ENCODE peak calls at places on chromosomes 6 and 20, in five cellular contexts. D is lower lobe of right lung, N is vagina, G is AG04450, W is fibroblast of lung. L is an unnamed sample.

GRCh38 chr6:37260063-37260843 is 2.3 kb upstream of the TMEM217 start:
- DNase-seq in D (no peak), N (no peak), G (no peak), W (no peak), L (no peak)

GRCh38 chr6:21185849-21186478 is 407.6 kb upstream of the SOX4 start:
- DNase-seq in D (no peak), N (no peak), G (no peak), W (no peak), L (no peak)

GRCh38 chr6:139131736-139132285 is 3.1 kb upstream of the HECA start:
- DNase-seq in D (no peak), N (no peak), G (no peak), W (no peak), L (peak; percentile 35)

GRCh38 chr20:63114693-63115069 is 101.2 kb downstream of the YTHDF1 start:
- DNase-seq in D (no peak), N (no peak), G (no peak), W (no peak), L (no peak)

GRCh38 chr6:119620846-119621570 is 271.4 kb upstream of the MAN1A1 start:
- DNase-seq in D (no peak), N (no peak), G (peak; percentile 66), W (peak; percentile 97), L (peak; percentile 25)

GRCh38 chr20:63121246-63121645 is 94.7 kb downstream of the YTHDF1 start:
- DNase-seq in D (peak; percentile 31), N (no peak), G (no peak), W (no peak), L (no peak)

GRCh38 chr20:49368596-49368995 is 90.7 kb upstream of the ZNFX1 start:
- DNase-seq in D (no peak), N (no peak), G (no peak), W (no peak), L (no peak)

GRCh38 chr6:111805511-111806181 is 67.6 kb downstream of the FYN start:
- DNase-seq in D (no peak), N (no peak), G (no peak), W (peak; percentile 96), L (peak; percentile 85)

GRCh38 chr20:15658295-15658694 is 915.0 kb downstream of the KIF16B start:
- DNase-seq in D (no peak), N (no peak), G (no peak), W (no peak), L (no peak)

GRCh38 chr6:114785235-114786127 is 442.7 kb upstream of the HS3ST5 start:
- DNase-seq in D (no peak), N (no peak), G (no peak), W (peak; percentile 66), L (peak; percentile 41)

GRCh38 chr20:38065764-38066375 is 32.3 kb downstream of the RPRD1B start:
- DNase-seq in D (no peak), N (no peak), G (no peak), W (no peak), L (no peak)

GRCh38 chr6:170423814-170424633 is 117.5 kb downstream of the FAM120B start:
- DNase-seq in D (no peak), N (peak; percentile 54), G (no peak), W (peak; percentile 36), L (no peak)

GRCh38 chr6:169312658-169313346 is 59.2 kb upstream of the THBS2 start:
- DNase-seq in D (no peak), N (no peak), G (no peak), W (peak; percentile 20), L (no peak)

GRCh38 chr20:41978246-41978790 is 360.1 kb upstream of the CHD6 start:
- DNase-seq in D (no peak), N (no peak), G (no peak), W (no peak), L (no peak)

GRCh38 chr6:52155791-52156576 is 30.2 kb upstream of the IL17A start:
- DNase-seq in D (no peak), N (no peak), G (no peak), W (peak; percentile 12), L (no peak)

GRCh38 chr20:10802201-10802600 is 128.4 kb upstream of the JAG1 start:
- DNase-seq in D (no peak), N (no peak), G (no peak), W (peak; percentile 74), L (no peak)

GRCh38 chr6:130183271-130184222 is 39.2 kb downstream of the SAMD3 start:
- DNase-seq in D (no peak), N (no peak), G (no peak), W (no peak), L (no peak)

GRCh38 chr6:130185658-130186057 is 37.1 kb downstream of the SAMD3 start:
- DNase-seq in D (no peak), N (no peak), G (no peak), W (no peak), L (no peak)

GRCh38 chr6:130178692-130179091 is 44.1 kb downstream of the SAMD3 start:
- DNase-seq in D (no peak), N (no peak), G (peak; percentile 74), W (peak; percentile 98), L (peak; percentile 73)

GRCh38 chr6:130187335-130188206 is 35.2 kb downstream of the SAMD3 start:
- DNase-seq in D (no peak), N (no peak), G (no peak), W (no peak), L (no peak)

DNA sequence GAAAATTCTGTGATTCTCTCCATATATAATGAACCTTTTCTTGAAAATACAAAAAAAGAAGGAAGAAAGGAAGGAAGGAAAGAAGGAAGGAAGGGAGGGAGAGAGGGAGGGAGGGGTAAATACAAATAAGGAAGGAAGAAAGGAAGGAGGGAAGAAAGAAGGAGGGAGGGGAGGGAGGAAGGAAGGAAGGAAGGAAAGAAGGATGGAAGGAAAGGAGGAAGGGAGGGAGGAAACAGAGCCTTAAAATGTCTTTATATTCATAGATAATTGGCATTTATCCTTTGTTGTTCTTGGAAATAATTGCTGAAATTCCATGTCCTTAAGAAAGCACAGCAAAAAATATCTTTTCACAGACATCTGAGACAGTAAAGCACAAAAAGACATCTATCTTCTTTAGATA is 40.3 kb downstream of the SAMD3 start:
- DNase-seq in D (no peak), N (no peak), G (no peak), W (no peak), L (no peak)
- TF ChIP-seq CTCF in D (no peak), N (no peak), G (no peak), W (no peak), L (no peak)

GRCh38 chr6:26332843-26333242 is 32.2 kb upstream of the BTN3A2 start:
- DNase-seq in D (no peak), N (no peak), G (no peak), W (no peak), L (no peak)

GRCh38 chr6:26331809-26332226 is 33.2 kb upstream of the BTN3A2 start:
- DNase-seq in D (no peak), N (no peak), G (no peak), W (no peak), L (no peak)

GRCh38 chr6:26333458-26334297 is 31.3 kb upstream of the BTN3A2 start:
- DNase-seq in D (no peak), N (no peak), G (no peak), W (no peak), L (no peak)

GRCh38 chr6:26330835-26331808 is 33.9 kb upstream of the BTN3A2 start:
- DNase-seq in D (no peak), N (no peak), G (no peak), W (peak; percentile 46), L (no peak)

GRCh38 chr6:26332408-26332807 is 32.6 kb upstream of the BTN3A2 start:
- DNase-seq in D (no peak), N (no peak), G (no peak), W (no peak), L (no peak)
- H3K4me3 ChIP-seq in D (no peak overlapping the region), N (no peak overlapping the region), G (peak overlapping the region; percentile 65), W (peak overlapping the region; percentile 24), L (peak overlapping the region; percentile 66)

GRCh38 chr6:157045831-157046454 is 268.8 kb downstream of the ARID1B start:
- DNase-seq in D (no peak), N (no peak), G (no peak), W (peak; percentile 82), L (no peak)
- TF ChIP-seq CTCF in D (peak; percentile 49), N (no peak), G (peak; percentile 75), W (peak; percentile 52), L (peak; percentile 77)

GRCh38 chr6:85460951-85461805 is 11.3 kb downstream of the NT5E start:
- DNase-seq in D (no peak), N (no peak), G (no peak), W (peak; percentile 82), L (no peak)

GRCh38 chr6:85463621-85464259 is 13.9 kb downstream of the NT5E start:
- DNase-seq in D (no peak), N (no peak), G (no peak), W (no peak), L (no peak)

GRCh38 chr6:85460154-85460950 is 10.5 kb downstream of the NT5E start:
- DNase-seq in D (no peak), N (no peak), G (no peak), W (no peak), L (no peak)

GRCh38 chr6:85462673-85463072 is 12.8 kb downstream of the NT5E start:
- DNase-seq in D (no peak), N (no peak), G (no peak), W (no peak), L (no peak)

DNA sequence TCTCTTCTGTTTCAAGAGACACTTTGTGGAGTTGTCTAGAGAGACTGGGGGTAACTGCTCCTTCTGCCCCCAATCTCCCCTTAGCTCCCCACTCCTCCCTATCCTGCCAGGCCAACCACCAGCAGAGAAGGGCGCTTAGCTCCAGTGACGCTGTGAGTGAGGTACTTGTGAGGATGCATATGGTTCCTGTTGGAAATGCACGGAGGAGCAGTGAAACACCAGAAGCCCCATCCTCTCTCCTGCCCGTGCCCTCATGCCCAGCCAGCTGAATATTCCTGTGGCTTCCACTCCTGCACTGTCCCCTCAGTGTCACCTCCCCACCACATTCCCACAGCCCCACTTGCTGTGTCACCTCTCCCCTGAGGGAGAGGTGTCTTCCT is 11.9 kb downstream of the NT5E start:
- DNase-seq in D (no peak), N (no peak), G (no peak), W (no peak), L (no peak)
- H3K4me3 ChIP-seq in D (no peak overlapping the region), N (no peak overlapping the region), G (no peak overlapping the region), W (no peak overlapping the region), L (no peak overlapping the region)

GRCh38 chr6:134455319-134455718 is 137.4 kb upstream of the SGK1 start:
- DNase-seq in D (no peak), N (no peak), G (no peak), W (no peak), L (no peak)

GRCh38 chr6:134454794-134455193 is 136.9 kb upstream of the SGK1 start:
- DNase-seq in D (no peak), N (no peak), G (no peak), W (peak; percentile 71), L (peak; percentile 83)

GRCh38 chr6:134458857-134459657 is 141.1 kb upstream of the SGK1 start:
- DNase-seq in D (no peak), N (no peak), G (no peak), W (no peak), L (no peak)

GRCh38 chr6:134456284-134456683 is 138.4 kb upstream of the SGK1 start:
- DNase-seq in D (no peak), N (no peak), G (no peak), W (no peak), L (no peak)

DNA sequence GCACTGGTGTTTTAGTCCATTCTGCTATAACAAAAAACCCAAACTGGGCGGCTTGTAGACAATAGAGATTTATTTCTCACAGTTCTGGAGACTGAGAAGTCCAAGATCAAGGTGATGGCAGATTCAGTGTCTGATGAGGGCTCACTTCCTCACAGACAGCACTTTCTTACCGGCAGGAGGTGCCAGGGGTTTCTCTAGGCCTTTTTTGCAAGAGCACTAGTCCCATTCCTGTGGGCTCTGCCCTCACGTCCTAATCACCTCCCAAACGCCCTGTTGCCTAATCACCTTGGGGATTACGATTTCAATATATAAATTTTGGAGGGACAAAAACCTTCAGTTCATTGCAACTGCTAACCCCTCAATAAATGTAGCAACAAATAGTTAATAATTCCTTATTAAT is 140.0 kb upstream of the SGK1 start:
- DNase-seq in D (no peak), N (no peak), G (no peak), W (no peak), L (no peak)
- TF ChIP-seq CTCF in D (no peak), N (no peak), G (peak; percentile 22), W (no peak), L (no peak)

L was measured in retinal pigment epithelial cell.